ENCODE peak calls at places on chromosome 13, in six cellular contexts. I, V, E, Q, G and Z are unnamed samples.

GRCh38 chr13:39273953-39274352 is 235.7 kb downstream of the NHLRC3 start:
- DNase-seq in I (no peak), V (no peak), E (no peak), Q (no peak), G (no peak), Z (no peak)

GRCh38 chr13:27259831-27260230 is 8.5 kb downstream of the RPL21 start:
- DNase-seq in I (no peak), V (no peak), E (no peak), Q (no peak), G (no peak), Z (no peak)

GRCh38 chr13:48727252-48728011 is 73.7 kb downstream of the CYSLTR2 start:
- DNase-seq in I (no peak), V (no peak), E (no peak), Q (no peak), G (no peak), Z (no peak)

GRCh38 chr13:102642475-102642874 is 45.7 kb downstream of the TPP2 start:
- DNase-seq in I (no peak), V (no peak), E (no peak), Q (no peak), G (no peak), Z (no peak)

GRCh38 chr13:46385946-46386345 is 1.1 kb downstream of the RUBCNL start:
- DNase-seq in I (no peak), V (no peak), E (no peak), Q (no peak), G (no peak), Z (no peak)

GRCh38 chr13:26914624-26915023 is 154.0 kb upstream of the GPR12 start:
- DNase-seq in I (no peak), V (no peak), E (no peak), Q (peak), G (no peak), Z (no peak)

GRCh38 chr13:101751488-101751887 is 299.0 kb downstream of the ITGBL1 start:
- DNase-seq in I (no peak), V (peak), E (no peak), Q (no peak), G (no peak), Z (no peak)

GRCh38 chr13:34174671-34175145 is 356.8 kb downstream of the RFC3 start:
- DNase-seq in I (no peak), V (no peak), E (no peak), Q (no peak), G (no peak), Z (no peak)

GRCh38 chr13:49733181-49733951 is 42.1 kb upstream of the EBPL start:
- DNase-seq in I (no peak), V (no peak), E (no peak), Q (no peak), G (no peak), Z (no peak)

GRCh38 chr13:107370036-107370785 is 802.3 kb upstream of the ARGLU1 start:
- DNase-seq in I (no peak), V (no peak), E (no peak), Q (no peak), G (no peak), Z (no peak)

GRCh38 chr13:53066411-53066810 is 37.8 kb downstream of the OLFM4 start:
- DNase-seq in I (no peak), V (no peak), E (no peak), Q (no peak), G (no peak), Z (no peak)

GRCh38 chr13:37984357-37984756 is 114.8 kb upstream of the TRPC4 start:
- DNase-seq in I (no peak), V (no peak), E (no peak), Q (no peak), G (no peak), Z (no peak)
- TF ChIP-seq TAF1 in I (no peak), V (no peak), E (no peak), Q (no peak), G (no peak), Z (no peak)

DNA sequence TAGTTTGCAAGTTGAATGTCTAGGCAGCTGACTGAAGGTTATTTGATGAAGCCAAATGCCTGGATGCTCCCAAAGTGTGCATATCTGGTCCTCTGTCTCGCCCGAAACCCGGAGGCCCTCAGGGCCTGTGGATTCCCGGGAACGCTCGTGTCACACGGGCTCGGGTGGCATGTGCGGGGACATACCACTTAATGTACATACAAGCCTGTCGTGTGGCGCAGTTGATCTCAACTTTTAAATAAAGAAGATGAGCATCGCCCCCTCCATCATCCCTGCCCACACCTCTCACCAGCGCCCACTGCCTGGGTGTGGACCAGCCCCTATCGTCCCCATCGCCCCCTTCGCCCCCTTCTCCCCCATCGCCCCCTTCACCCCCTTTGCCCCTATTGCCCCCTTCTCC is 33.9 kb downstream of the ATP11A start:
- DNase-seq in I (no peak), V (no peak), E (no peak), Q (no peak), G (no peak), Z (no peak)
- TF ChIP-seq TAF1 in I (no peak), V (no peak), E (no peak), Q (no peak), G (no peak), Z (no peak)

GRCh38 chr13:76570485-76570884 is 315.7 kb downstream of the KCTD12 start:
- DNase-seq in I (no peak), V (no peak), E (no peak), Q (no peak), G (no peak), Z (no peak)
- TF ChIP-seq TAF1 in I (no peak), V (no peak), E (no peak), Q (no peak), G (no peak), Z (no peak)

GRCh38 chr13:36057041-36057440 is 74.1 kb downstream of the DCLK1 start:
- DNase-seq in I (no peak), V (no peak), E (no peak), Q (no peak), G (no peak), Z (no peak)
- TF ChIP-seq TAF1 in I (no peak), V (no peak), E (no peak), Q (no peak), G (no peak), Z (no peak)

GRCh38 chr13:113275387-113275786 is 21.7 kb upstream of the LAMP1 start:
- DNase-seq in I (peak), V (peak), E (peak), Q (no peak), G (no peak), Z (no peak)
- TF ChIP-seq TAF1 in I (no peak), V (no peak), E (no peak), Q (no peak), G (no peak), Z (no peak)

GRCh38 chr13:44919103-44919804 is 70.0 kb downstream of the NUFIP1 start:
- DNase-seq in I (no peak), V (no peak), E (no peak), Q (no peak), G (no peak), Z (no peak)

GRCh38 chr13:44921478-44921877 is 67.8 kb downstream of the NUFIP1 start:
- DNase-seq in I (no peak), V (no peak), E (no peak), Q (no peak), G (no peak), Z (no peak)

GRCh38 chr13:44918323-44919102 is 70.8 kb downstream of the NUFIP1 start:
- DNase-seq in I (peak), V (peak), E (peak), Q (no peak), G (peak), Z (peak)

GRCh38 chr13:44920013-44920412 is 69.3 kb downstream of the NUFIP1 start:
- DNase-seq in I (no peak), V (no peak), E (no peak), Q (no peak), G (no peak), Z (no peak)

DNA sequence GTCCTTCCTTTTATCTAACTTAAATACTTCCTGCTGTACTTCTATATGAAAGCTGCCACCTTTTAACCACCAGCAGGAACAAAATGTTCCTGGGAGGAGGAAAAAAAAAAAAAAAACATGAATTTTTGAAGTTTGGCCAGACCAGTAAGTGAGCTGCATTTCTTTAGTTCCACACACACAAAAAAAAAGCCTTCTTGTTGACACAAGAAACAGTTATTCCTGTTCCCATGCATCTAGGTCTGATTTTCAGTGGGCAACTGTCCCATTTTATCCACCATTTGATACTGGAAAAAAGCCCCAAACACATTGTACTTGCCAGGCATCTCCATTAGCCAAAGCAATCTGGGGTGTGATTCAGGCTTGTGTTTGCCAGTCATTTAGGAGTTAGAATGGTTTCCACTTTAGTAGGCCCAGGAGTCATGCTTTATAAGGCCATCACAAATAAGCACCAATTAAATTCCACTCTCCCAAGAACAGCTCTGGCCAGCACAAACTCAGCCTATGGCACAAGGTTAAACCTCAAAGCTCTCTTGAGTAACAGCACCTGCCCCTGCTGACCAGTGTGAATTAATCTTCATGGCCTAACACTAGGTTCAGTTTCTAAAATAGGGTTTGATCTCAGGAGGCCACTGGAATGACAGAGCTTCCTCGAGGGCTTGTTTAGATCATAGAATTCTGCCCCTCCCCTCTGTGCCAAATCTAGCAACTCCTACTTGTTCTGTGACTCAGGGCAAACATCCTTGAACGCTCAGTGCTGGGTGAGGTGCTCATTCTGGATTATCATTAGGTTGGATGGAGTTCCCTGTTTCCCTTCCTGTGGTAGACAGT is 67.1 kb downstream of the NUFIP1 start:
- DNase-seq in I (no peak), V (no peak), E (no peak), Q (no peak), G (no peak), Z (no peak)
- TF ChIP-seq TAF1 in I (no peak), V (no peak), E (no peak), Q (no peak), G (no peak), Z (no peak)

GRCh38 chr13:98804336-98804855 is 51.9 kb upstream of the SLC15A1 start:
- DNase-seq in I (peak), V (no peak), E (no peak), Q (no peak), G (no peak), Z (no peak)
- TF ChIP-seq TAF1 in I (no peak), V (no peak), E (no peak), Q (no peak), G (no peak), Z (no peak)

DNA sequence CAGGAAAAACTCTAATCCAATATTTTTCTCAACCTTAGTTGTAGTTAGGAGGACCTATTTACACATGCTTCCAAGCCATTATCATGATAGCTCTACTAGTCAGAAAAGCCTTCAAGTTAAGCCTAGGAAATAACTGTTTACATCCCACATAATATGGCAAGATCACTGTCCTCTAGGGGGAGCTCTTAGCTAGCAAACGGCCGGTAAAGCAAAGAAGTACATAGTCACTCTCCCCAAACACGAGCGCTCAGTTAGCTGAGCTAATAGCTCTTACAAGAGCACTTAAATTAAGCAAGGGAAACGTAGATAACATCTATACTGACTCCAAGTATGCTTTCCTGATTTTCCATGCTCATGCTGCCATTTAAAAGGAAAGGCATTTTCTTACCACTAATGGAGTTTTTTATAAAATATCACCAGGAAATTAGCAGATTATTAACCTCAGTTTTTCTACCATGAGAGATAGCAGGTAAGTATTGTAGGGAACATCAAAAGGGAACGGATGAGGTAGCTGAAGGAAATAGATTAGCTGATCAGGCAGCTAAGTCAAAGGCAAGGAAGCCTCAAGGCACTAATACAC is 100.6 kb upstream of the PABPC3 start:
- DNase-seq in I (peak), V (peak), E (peak), Q (no peak), G (peak), Z (peak)
- TF ChIP-seq TAF1 in I (no peak), V (no peak), E (no peak), Q (no peak), G (no peak), Z (no peak)

DNA sequence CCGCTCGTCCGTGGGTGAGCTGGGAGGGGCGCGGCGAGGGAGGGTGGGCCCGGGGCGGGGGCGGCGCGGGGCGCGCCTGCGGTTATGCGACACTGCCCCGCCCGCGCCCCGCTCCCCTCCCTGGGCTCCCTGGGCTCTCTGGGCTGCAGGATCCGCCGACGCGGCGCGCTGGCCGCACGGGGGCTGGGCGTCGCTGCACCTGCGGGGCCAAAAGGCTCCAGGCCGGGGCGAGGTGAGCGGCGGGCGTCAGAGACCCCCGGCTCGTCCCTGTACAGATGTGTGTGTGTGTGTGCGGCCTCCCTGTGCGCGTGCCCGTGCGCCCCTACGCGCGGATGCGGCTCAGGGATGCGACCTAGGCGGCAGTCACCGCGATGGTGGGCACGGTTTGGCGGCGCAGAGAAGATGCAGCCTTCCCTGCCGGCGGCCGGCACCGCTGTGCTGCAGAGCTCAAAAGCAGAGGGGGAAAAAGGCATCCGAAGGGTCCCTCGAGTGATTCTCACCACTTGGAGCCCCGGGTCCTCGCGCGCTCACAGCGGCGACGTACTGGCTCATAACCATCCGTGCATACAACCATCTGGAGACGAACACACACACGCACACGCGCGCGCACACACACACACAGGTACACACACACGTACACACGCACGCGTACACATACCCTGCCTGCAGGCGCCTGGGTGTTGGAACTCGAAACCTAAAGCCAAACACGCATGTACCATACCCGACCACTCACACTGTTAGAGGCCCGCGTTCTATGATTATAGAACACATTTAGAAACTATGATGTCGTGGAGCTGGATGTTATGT is 704 bp downstream of the ATP8A2 start:
- DNase-seq in I (peak), V (peak), E (peak), Q (no peak), G (no peak), Z (no peak)
- TF ChIP-seq TAF1 in I (peak), V (no peak), E (no peak), Q (no peak), G (no peak), Z (no peak)